ENCODE peak calls at places on chromosome 3, in four cellular contexts. Y is heart left ventricle, N is tibial nerve, A is Panc1. G is an unnamed sample. For H3K4me1, the result is how much of the 10 kb centered on the place peaks cover.

GRCh38 chr3:63631670-63632069 is 20.8 kb upstream of the SNTN start:
- DNase-seq in Y (no peak), N (no peak), A (no peak), G (no peak)

GRCh38 chr3:28240440-28240839 is 979 bp upstream of the CMC1 start:
- DNase-seq in Y (no peak), N (no peak), A (no peak), G (no peak)

GRCh38 chr3:53675942-53676341 is 170.3 kb downstream of the CHDH start:
- DNase-seq in Y (no peak), N (no peak), A (no peak), G (no peak)

GRCh38 chr3:194306771-194307640 is 44.1 kb downstream of the CPN2 start:
- DNase-seq in Y (no peak), N (no peak), A (no peak), G (no peak)

GRCh38 chr3:72487946-72488735 is 360.1 kb downstream of the SHQ1 start:
- DNase-seq in Y (no peak), N (no peak), A (no peak), G (no peak)

GRCh38 chr3:132231633-132232032 is 85.6 kb upstream of the ACP3 start:
- DNase-seq in Y (no peak), N (no peak), A (no peak), G (peak)

GRCh38 chr3:157142315-157142714 is 17.6 kb downstream of the CCNL1 start:
- DNase-seq in Y (no peak), N (no peak), A (no peak), G (no peak)

GRCh38 chr3:23875326-23875725 is 41.5 kb downstream of the NKIRAS1 start:
- DNase-seq in Y (no peak), N (no peak), A (no peak), G (no peak)

GRCh38 chr3:35487396-35487795 is 151.9 kb upstream of the ARPP21 start:
- DNase-seq in Y (no peak), N (no peak), A (no peak), G (no peak)

GRCh38 chr3:171971919-171972526 is 67.4 kb upstream of the FNDC3B start:
- DNase-seq in Y (no peak), N (no peak), A (no peak), G (peak)

GRCh38 chr3:29186982-29187718 is 93.7 kb upstream of the RBMS3 start:
- DNase-seq in Y (no peak), N (no peak), A (peak), G (no peak)

GRCh38 chr3:179260949-179261765 is 10.2 kb upstream of the KCNMB3 start:
- DNase-seq in Y (peak), N (peak), A (no peak), G (peak)

GRCh38 chr3:58349792-58350626 is 17.3 kb downstream of the PXK start:
- DNase-seq in Y (no peak), N (no peak), A (no peak), G (peak)

GRCh38 chr3:138818175-138818574 is 16.6 kb downstream of the PIK3CB start:
- DNase-seq in Y (no peak), N (no peak), A (no peak), G (no peak)

GRCh38 chr3:81920805-81921204 is 159.4 kb upstream of the GBE1 start:
- DNase-seq in Y (no peak), N (no peak), A (no peak), G (no peak)

GRCh38 chr3:53169045-53169831 is 8.2 kb downstream of the PRKCD start:
- DNase-seq in Y (no peak), N (no peak), A (no peak), G (no peak)

GRCh38 chr3:172316758-172317157 is 131.5 kb downstream of the GHSR start:
- DNase-seq in Y (no peak), N (no peak), A (no peak), G (no peak)

GRCh38 chr3:161523916-161524315 is 27.3 kb downstream of the OTOL1 start:
- DNase-seq in Y (no peak), N (no peak), A (no peak), G (no peak)

GRCh38 chr3:141303481-141304223 is 64.7 kb upstream of the ZBTB38 start:
- DNase-seq in Y (peak), N (peak), A (peak), G (peak)

GRCh38 chr3:129410971-129411370 is 17.5 kb downstream of the EFCAB12 start:
- DNase-seq in Y (no peak), N (no peak), A (no peak), G (no peak)

GRCh38 chr3:106198828-106199194 is 330.0 kb upstream of the CBLB start:
- DNase-seq in Y (no peak), N (peak), A (no peak), G (no peak)

GRCh38 chr3:32421991-32422859 is 30.6 kb downstream of the CMTM7 start:
- DNase-seq in Y (peak), N (peak), A (no peak), G (peak)

GRCh38 chr3:157953565-157953964 is 152.7 kb downstream of the SHOX2 start:
- DNase-seq in Y (no peak), N (no peak), A (no peak), G (no peak)

DNA sequence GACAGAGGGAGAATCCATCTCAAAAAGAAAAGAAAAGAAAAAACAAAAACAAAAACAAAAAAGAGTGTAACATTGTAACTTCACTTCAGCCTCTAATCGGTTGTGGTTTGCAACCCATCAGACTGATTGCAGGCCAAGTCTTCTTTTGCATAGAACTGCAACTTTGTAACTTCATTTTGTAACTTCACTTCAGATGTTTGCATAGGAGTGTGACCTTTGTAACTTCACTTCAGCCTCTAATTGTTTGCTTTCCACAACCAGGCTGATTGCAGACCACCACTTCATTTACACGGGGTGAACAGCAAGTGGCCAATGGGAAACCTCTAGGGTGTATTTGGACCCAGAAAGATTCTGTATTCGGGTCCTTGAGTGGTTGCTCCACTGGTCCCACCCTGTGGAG is 79.1 kb upstream of the CHMP2B start:
- DNase-seq in Y (no peak), N (no peak), A (no peak), G (no peak)
- H3K4me3 ChIP-seq in Y (no peak), N (no peak), A (no peak), G (no peak)

DNA sequence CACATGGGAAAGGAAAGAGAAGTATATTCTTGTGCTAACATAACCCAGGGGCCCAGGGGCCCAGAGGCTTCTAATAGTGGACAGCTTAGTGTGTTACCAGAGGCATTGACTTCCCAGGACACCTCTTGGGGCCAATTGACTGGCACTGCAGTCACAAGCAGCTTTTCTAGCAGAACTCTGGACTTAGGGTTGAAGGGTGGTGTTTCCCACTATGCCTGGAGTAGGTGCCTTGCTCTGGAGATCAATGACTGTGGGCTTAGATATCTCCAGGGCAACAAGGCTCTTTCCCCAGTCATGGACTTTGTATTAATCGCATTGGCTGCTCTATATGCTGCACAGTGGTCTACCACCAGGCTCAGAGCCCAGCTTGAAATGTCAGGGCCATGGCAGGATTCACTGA is 172.7 kb upstream of the KBTBD8 start:
- DNase-seq in Y (no peak), N (no peak), A (no peak), G (no peak)
- H3K4me1 ChIP-seq in Y (under half), N (under half), A (under half), G (under half)

GRCh38 chr3:131077904-131078303 is 51.2 kb downstream of the NEK11 start:
- DNase-seq in Y (no peak), N (no peak), A (no peak), G (no peak)

GRCh38 chr3:131072099-131072559 is 45.5 kb downstream of the NEK11 start:
- DNase-seq in Y (no peak), N (no peak), A (no peak), G (no peak)

GRCh38 chr3:131075632-131076328 is 49.1 kb downstream of the NEK11 start:
- DNase-seq in Y (no peak), N (no peak), A (no peak), G (no peak)

GRCh38 chr3:131067983-131068382 is 41.3 kb downstream of the NEK11 start:
- DNase-seq in Y (peak), N (no peak), A (no peak), G (no peak)

DNA sequence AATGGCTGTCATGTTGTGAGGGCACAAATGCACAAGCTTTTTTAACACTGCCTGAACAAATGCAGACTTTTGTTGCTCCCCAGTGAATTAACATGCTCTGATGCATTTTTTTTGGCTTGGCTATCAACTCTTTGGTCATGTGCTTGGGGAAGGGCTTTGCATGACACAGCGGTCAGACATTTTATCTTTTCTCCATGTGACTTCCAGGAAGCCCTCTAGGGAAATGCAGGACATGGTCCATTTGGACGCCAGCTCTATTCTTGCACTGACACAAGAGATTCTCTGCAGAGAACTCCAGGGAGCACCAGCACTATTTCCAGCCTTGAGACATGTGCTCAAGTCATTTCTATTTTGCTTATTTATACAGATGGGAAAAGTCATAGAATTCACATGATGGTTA is 46.2 kb downstream of the NEK11 start:
- DNase-seq in Y (peak), N (no peak), A (no peak), G (no peak)
- H3K4me3 ChIP-seq in Y (no peak), N (no peak), A (no peak), G (no peak)

DNA sequence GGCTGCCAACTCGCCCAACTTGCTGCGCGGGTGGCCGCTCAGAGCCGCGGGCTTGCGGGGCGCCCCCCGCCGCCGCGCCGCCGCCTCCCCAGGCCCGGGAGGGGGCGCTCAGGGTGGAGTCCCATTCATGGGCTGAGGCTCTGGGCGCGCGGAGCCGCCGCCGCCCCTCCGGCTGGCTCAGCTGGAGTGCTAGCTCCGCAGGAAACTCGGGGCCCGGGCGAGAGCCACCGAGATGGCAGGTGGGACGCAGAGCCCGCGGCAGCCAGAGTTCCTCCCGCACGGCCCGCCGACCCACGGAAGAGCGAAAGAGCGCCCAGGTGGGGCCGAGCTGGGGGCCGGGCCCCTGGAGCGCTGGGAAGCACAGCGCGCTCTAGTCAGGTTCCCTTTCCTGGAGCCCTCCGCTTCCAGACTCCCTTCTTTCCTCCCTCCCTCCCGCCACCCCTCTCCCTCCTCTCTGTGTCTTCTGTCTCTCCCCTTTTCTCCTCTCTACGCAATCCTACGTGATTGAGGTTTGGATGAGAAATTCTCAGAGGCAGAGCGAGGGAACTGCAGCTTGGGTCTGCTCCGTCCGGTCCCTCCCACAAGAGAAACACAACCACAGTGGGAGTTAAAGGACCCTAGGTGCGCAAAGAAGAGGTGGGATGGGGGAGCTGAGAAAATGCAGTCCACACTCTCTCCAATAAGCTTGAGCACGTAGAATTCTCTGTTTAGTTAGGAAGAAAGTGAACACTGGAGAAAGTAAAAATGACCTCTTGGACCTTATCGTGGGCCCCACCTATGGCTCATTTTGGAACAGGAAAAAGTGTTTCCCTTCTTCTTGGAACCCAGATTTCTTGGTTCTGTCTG is 317.3 kb downstream of the FGF12 start:
- DNase-seq in Y (peak), N (no peak), A (no peak), G (peak)
- H3K4me1 ChIP-seq in Y (under half), N (under half), A (under half), G (under half)

GRCh38 chr3:176321099-176321498 is 876.2 kb downstream of the TBL1XR1 start:
- DNase-seq in Y (no peak), N (no peak), A (no peak), G (no peak)
- H3K4me3 ChIP-seq in Y (no peak), N (no peak), A (no peak), G (no peak)